ENCODE peak calls at places on chromosomes 7 and 10, in eight cellular contexts. T is activated B cell treated with CpG ODN at 0.5 μM for 24 hours, I is lung, N is astrocyte of the spinal cord, O is heart left ventricle, M is upper lobe of right lung, F is prostate gland, Q is progenitor cell of endocrine pancreas. V is an unnamed sample.

GRCh38 chr10:14889318-14889717 is 10.7 kb downstream of the SUV39H2 start:
- DNase-seq in T (no peak), I (no peak), N (no peak), O (no peak), M (no peak), F (no peak), Q (no peak), V (peak; percentile 19)

GRCh38 chr7:7696458-7697119 is 21.8 kb downstream of the RPA3 start:
- DNase-seq in T (no peak), I (no peak), N (peak; percentile 72), O (no peak), M (no peak), F (peak; percentile 35), Q (no peak), V (peak; percentile 30)

GRCh38 chr7:63067897-63068585 is 930.6 kb upstream of the ZNF722 start:
- DNase-seq in T (no peak), I (peak; percentile 32), N (no peak), O (no peak), M (peak; percentile 78), F (no peak), Q (no peak), V (no peak)

GRCh38 chr7:72152171-72153131 is 259.7 kb downstream of the CALN1 start:
- DNase-seq in T (no peak), I (no peak), N (no peak), O (no peak), M (no peak), F (no peak), Q (no peak), V (no peak)

GRCh38 chr7:88062238-88062637 is 128.2 kb downstream of the ADAM22 start:
- DNase-seq in T (no peak), I (no peak), N (no peak), O (no peak), M (no peak), F (no peak), Q (no peak), V (no peak)

GRCh38 chr7:30206466-30206865 is 71.7 kb downstream of the MTURN start:
- DNase-seq in T (no peak), I (peak; percentile 41), N (peak; percentile 38), O (no peak), M (no peak), F (no peak), Q (no peak), V (peak; percentile 90)

GRCh38 chr7:102297487-102298218 is 11.0 kb downstream of the SH2B2 start:
- DNase-seq in T (no peak), I (no peak), N (no peak), O (no peak), M (no peak), F (no peak), Q (no peak), V (no peak)

GRCh38 chr7:27112361-27112760 is 9.9 kb upstream of the HOXA2 start:
- DNase-seq in T (no peak), I (no peak), N (peak; percentile 38), O (no peak), M (no peak), F (no peak), Q (no peak), V (no peak)

GRCh38 chr10:93757136-93757535 is 600 bp upstream of the LGI1 start:
- DNase-seq in T (no peak), I (no peak), N (peak; percentile 3), O (no peak), M (no peak), F (no peak), Q (no peak), V (no peak)

GRCh38 chr10:102283488-102283887 is 38.2 kb downstream of the GBF1 start:
- DNase-seq in T (no peak), I (no peak), N (no peak), O (no peak), M (no peak), F (no peak), Q (no peak), V (peak; percentile 96)

GRCh38 chr10:127472976-127473375 is 76.1 kb upstream of the NPS start:
- DNase-seq in T (no peak), I (no peak), N (no peak), O (no peak), M (no peak), F (no peak), Q (no peak), V (no peak)

GRCh38 chr10:113362645-113363091 is 190.2 kb upstream of the HABP2 start:
- DNase-seq in T (no peak), I (no peak), N (peak; percentile 23), O (peak; percentile 39), M (no peak), F (no peak), Q (no peak), V (peak; percentile 41)

GRCh38 chr7:130667593-130668257 is 823 bp downstream of the COPG2 start:
- DNase-seq in T (no peak), I (no peak), N (peak; percentile 13), O (no peak), M (no peak), F (peak; percentile 3), Q (no peak), V (no peak)

GRCh38 chr7:158394936-158395335 is 192.7 kb downstream of the PTPRN2 start:
- DNase-seq in T (no peak), I (no peak), N (no peak), O (no peak), M (peak; percentile 76), F (no peak), Q (peak; percentile 63), V (no peak)

GRCh38 chr10:126243976-126244375 is 144.3 kb downstream of the ADAM12 start:
- DNase-seq in T (no peak), I (no peak), N (peak; percentile 98), O (no peak), M (no peak), F (no peak), Q (no peak), V (no peak)

GRCh38 chr10:78802406-78802805 is 266.4 kb upstream of the ZMIZ1 start:
- DNase-seq in T (no peak), I (no peak), N (no peak), O (no peak), M (no peak), F (no peak), Q (no peak), V (no peak)

GRCh38 chr10:71696635-71697326 is 22.8 kb downstream of the C10orf105 start:
- DNase-seq in T (peak; percentile 59), I (peak; percentile 52), N (no peak), O (peak; percentile 66), M (peak; percentile 83), F (no peak), Q (peak; percentile 63), V (peak; percentile 20)

GRCh38 chr10:95133997-95134396 is 60.0 kb upstream of the ACSM6 start:
- DNase-seq in T (no peak), I (no peak), N (no peak), O (no peak), M (no peak), F (no peak), Q (no peak), V (no peak)

GRCh38 chr10:132785433-132786278 is at the start of gene NKX6-2:
- DNase-seq in T (no peak), I (no peak), N (no peak), O (no peak), M (no peak), F (no peak), Q (peak; percentile 36), V (no peak)

GRCh38 chr10:14676732-14677131 is 98.0 kb downstream of the FAM107B start:
- DNase-seq in T (no peak), I (no peak), N (no peak), O (no peak), M (no peak), F (no peak), Q (no peak), V (no peak)

GRCh38 chr10:65931291-65932080 is 994.4 kb upstream of the LRRTM3 start:
- DNase-seq in T (no peak), I (no peak), N (no peak), O (no peak), M (no peak), F (no peak), Q (no peak), V (peak; percentile 27)

GRCh38 chr7:30430777-30431176 is 47.8 kb downstream of the NOD1 start:
- DNase-seq in T (no peak), I (no peak), N (no peak), O (no peak), M (peak; percentile 57), F (no peak), Q (no peak), V (no peak)

GRCh38 chr7:64878684-64879083 is 24.4 kb upstream of the ZNF273 start:
- DNase-seq in T (no peak), I (peak; percentile 11), N (no peak), O (no peak), M (no peak), F (no peak), Q (no peak), V (no peak)

GRCh38 chr10:121596668-121597503 is 1.4 kb downstream of the FGFR2 start:
- DNase-seq in T (no peak), I (peak; percentile 56), N (no peak), O (peak; percentile 46), M (peak; percentile 79), F (peak; percentile 78), Q (peak; percentile 30), V (peak; percentile 58)
- TF ChIP-seq CTCF in T (no peak), I (no peak), N (peak; percentile 21), O (peak; percentile 40), M (peak; percentile 37), F (peak; percentile 49), Q (peak; percentile 21), V (peak; percentile 56)

DNA sequence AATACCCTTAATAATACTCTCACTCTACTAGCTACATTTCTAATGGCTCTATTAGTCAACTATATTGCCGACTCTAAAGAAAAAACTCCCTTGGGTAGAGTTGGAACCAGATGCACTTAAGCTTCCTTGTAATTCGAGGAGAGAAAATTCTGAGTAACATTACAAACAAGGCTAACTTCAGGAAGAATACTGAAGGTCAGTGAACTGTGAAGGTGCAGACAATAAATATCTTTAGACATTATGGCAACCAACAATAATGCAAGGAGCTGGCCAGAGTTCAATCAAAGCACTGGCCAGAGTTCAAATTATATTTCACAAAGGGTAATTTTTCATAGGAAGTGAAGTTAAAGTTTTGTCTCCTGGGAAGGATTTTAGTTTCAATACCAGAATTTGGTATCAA is 40.7 kb upstream of the MRLN start:
- DNase-seq in T (no peak), I (no peak), N (peak; percentile 57), O (no peak), M (no peak), F (no peak), Q (no peak), V (no peak)
- TF ChIP-seq CTCF in T (no peak), I (no peak), N (no peak), O (no peak), M (no peak), F (no peak), Q (no peak), V (no peak)

DNA sequence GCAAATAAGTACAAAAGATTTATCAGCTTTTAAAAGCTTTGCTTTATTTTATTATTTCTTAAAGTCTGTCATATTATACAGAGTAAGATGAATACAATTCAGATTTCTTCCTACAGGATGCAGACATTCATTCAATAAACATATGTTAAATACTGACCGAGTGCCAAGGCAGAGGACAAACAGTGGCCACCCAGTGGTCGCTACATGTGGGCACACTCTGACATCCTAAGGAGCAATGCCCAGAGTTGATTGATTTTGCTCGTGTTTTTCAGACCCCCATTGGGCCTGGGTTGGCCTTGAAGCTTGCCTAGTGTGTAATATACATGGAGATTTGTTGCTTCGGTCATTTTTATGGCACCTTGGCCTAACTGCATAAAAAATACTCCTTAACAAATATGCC is 201.2 kb downstream of the CCDC3 start:
- DNase-seq in T (no peak), I (no peak), N (no peak), O (no peak), M (no peak), F (no peak), Q (no peak), V (no peak)
- TF ChIP-seq CTCF in T (no peak), I (no peak), N (no peak), O (no peak), M (no peak), F (no peak), Q (peak; percentile 40), V (no peak)

GRCh38 chr10:23193435-23194074 is 1.4 kb downstream of the PTF1A start:
- DNase-seq in T (no peak), I (no peak), N (no peak), O (no peak), M (no peak), F (no peak), Q (no peak), V (no peak)
- TF ChIP-seq CTCF in T (no peak), I (no peak), N (no peak), O (no peak), M (no peak), F (no peak), Q (no peak), V (no peak)